ENCODE peak calls at places on chromosomes 11 and 22, in six cellular contexts. F is DND-41, L is glutamatergic neuron, M is coronary artery, K is esophagus squamous epithelium, A is endodermal cell. C is an unnamed sample.
A peak's percentile ranks its signal among the peaks of the same experiment; 100 is the strongest.

GRCh38 chr22:35538801-35539321 is 1.8 kb upstream of the RASD2 start:
- DNase-seq in A (peak; percentile 85), M (no peak), K (no peak), L (peak; percentile 72), F (peak; percentile 35), C (no peak)

GRCh38 chr11:78921517-78921916 is 346.9 kb upstream of the NARS2 start:
- DNase-seq in M (no peak), K (no peak), F (peak; percentile 24), L (peak; percentile 25), A (no peak), C (no peak)

GRCh38 chr11:63017306-63017974 is 1.8 kb upstream of the SLC22A8 start:
- DNase-seq in L (no peak), A (peak; percentile 65), M (no peak), K (no peak), F (no peak), C (no peak)

GRCh38 chr22:20080776-20081654 is 974 bp downstream of the DGCR8 start:
- DNase-seq in M (no peak), F (peak; percentile 33), L (peak; percentile 69), A (peak; percentile 74), K (no peak), C (peak; percentile 42)

GRCh38 chr22:25922141-25922540 is 180.2 kb downstream of the MYO18B start:
- DNase-seq in K (no peak), M (no peak), F (no peak), A (peak; percentile 54), L (no peak), C (no peak)

GRCh38 chr22:29116397-29117123 is 43.7 kb downstream of the KREMEN1 start:
- DNase-seq in L (no peak), K (no peak), F (no peak), M (no peak), A (no peak), C (no peak)

GRCh38 chr22:36297568-36297967 is 44.6 kb downstream of the APOL1 start:
- DNase-seq in F (no peak), A (no peak), L (no peak), K (no peak), M (no peak), C (no peak)

GRCh38 chr22:42356547-42356946 is 75.7 kb downstream of the NFAM1 start:
- DNase-seq in M (no peak), K (no peak), L (no peak), A (no peak), F (no peak), C (no peak)

GRCh38 chr22:48307941-48308340 is 1519.7 kb downstream of the BRD1 start:
- DNase-seq in L (no peak), M (no peak), K (no peak), A (no peak), F (no peak), C (no peak)

GRCh38 chr11:1054143-1055108 is 17.9 kb upstream of the MUC6 start:
- DNase-seq in A (no peak), M (no peak), L (no peak), K (no peak), F (no peak), C (no peak)

GRCh38 chr22:37802310-37803194 is 5.2 kb upstream of the GCAT start:
- DNase-seq in L (peak; percentile 82), M (no peak), A (peak; percentile 90), F (peak; percentile 76), K (no peak), C (no peak)

GRCh38 chr22:47651216-47651987 is 889.0 kb downstream of the TBC1D22A start:
- DNase-seq in K (no peak), A (no peak), M (no peak), F (no peak), L (no peak), C (no peak)

GRCh38 chr22:28034760-28035401 is 115.8 kb upstream of the PITPNB start:
- DNase-seq in F (peak; percentile 89), M (peak; percentile 83), A (peak; percentile 41), K (no peak), L (peak; percentile 57), C (no peak)

DNA sequence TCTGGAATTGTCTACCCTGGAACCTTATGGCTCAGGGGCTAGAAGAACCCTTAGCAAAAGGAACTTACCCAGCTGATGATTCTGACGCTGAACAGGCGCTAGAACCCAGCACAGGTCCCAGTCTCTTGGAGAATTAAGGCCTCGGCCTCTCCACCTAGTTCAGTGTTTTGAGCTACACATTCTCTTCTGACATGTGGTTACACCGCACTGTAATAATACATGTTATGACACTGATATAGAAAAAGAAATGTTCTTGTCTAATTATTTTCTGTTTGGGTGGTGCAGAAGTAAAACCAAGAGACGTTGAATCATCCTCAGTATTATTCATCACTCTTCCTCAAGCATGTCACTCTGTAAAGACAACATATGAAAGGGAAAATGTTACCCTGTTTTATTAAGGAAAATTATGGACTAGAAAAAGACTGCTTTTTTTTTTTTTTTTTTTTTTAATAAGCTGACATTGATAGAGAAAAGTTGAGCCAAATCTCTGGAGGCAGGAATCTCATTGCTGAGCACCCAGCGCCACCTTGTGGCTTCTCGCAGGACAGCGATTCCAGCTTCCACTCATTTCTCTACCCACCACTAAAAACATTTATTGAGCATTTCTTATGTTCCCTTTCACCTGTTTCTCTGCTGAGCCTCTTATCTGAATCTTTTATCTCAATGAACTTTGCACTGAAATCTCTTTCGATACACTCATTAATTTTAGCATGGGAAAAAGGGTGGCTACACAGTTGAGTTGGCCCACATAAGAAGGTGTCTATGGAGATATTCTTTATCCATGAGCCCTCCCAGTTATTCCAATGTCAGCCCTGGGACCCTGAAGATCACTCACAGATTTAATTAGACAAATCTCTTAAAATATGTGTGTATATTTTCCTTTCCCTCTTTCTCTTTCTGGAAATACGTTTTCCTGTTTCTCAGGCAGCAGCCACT is 12.6 kb upstream of the APLNR start:
- DNase-seq in K (no peak), A (peak; percentile 87), F (peak; percentile 61), M (no peak), L (peak; percentile 82), C (no peak)
- TF ChIP-seq CTCF in K (peak; percentile 86), A (peak; percentile 92), F (peak; percentile 94), M (peak; percentile 60), L (peak; percentile 80), C (peak; percentile 94)

GRCh38 chr11:73141309-73142127 is 600 bp downstream of the FCHSD2 start:
- DNase-seq in A (peak; percentile 89), K (no peak), L (peak; percentile 76), M (peak; percentile 89), F (peak; percentile 76), C (peak; percentile 58)
- TF ChIP-seq CTCF in A (no peak), K (no peak), L (no peak), M (no peak), F (no peak), C (no peak)

GRCh38 chr11:109422755-109423113 is 744 bp downstream of the C11orf87 start:
- DNase-seq in F (no peak), K (no peak), A (no peak), M (no peak), L (peak; percentile 33), C (no peak)
- TF ChIP-seq CTCF in F (no peak), K (no peak), A (no peak), M (no peak), L (no peak), C (no peak)

GRCh38 chr11:44351006-44351660 is 41.2 kb upstream of the ALX4 start:
- DNase-seq in F (no peak), M (no peak), K (no peak), L (no peak), A (no peak), C (no peak)
- TF ChIP-seq CTCF in F (no peak), M (no peak), K (no peak), L (no peak), A (no peak), C (no peak)

GRCh38 chr11:66864924-66865697 is 8.2 kb downstream of the LRFN4 start:
- DNase-seq in A (no peak), F (no peak), L (peak; percentile 35), K (no peak), M (no peak), C (no peak)
- TF ChIP-seq CTCF in A (peak; percentile 27), F (no peak), L (no peak), K (no peak), M (no peak), C (no peak)

DNA sequence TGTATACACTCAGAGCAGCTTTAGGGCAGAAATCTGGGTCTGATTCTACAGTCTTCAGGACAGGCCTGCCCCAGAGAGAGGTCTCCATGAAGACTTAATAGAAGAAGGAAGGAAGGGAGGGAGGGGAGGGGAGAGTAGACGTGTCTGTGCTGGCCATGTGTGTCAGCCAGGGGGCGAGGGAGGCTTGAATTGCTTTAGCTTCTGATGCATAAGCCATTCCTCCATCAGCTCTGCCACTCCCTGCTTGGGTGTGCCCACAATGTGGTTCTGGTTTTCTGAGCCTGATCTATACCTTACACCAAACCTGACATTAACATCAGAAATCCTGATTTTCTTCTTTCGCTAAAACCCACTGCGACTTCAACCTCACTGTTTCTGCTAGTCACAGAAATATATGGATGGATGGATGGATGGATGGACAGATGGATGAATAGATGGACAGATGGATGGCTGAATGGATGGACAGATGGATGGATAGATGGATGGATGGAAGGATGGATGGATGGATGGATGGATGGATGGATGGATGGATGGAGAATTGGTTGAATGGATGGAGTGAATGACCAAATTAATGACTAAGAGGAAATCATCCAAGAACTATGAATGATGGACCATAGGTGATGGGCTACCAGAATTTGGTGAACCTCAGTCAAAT is 56.5 kb upstream of the PRDM11 start:
- DNase-seq in L (no peak), K (no peak), A (peak; percentile 78), M (peak; percentile 29), F (peak; percentile 26), C (no peak)
- TF ChIP-seq CTCF in L (no peak), K (no peak), A (peak; percentile 72), M (no peak), F (peak; percentile 37), C (no peak)

GRCh38 chr22:45102896-45103420 is 60.8 kb upstream of the NUP50 start:
- DNase-seq in M (no peak), A (no peak), L (no peak), F (no peak), K (no peak), C (no peak)

GRCh38 chr22:45104313-45104712 is 59.4 kb upstream of the NUP50 start:
- DNase-seq in M (no peak), A (no peak), F (no peak), L (no peak), K (no peak), C (no peak)

GRCh38 chr22:45105281-45105700 is 58.4 kb upstream of the NUP50 start:
- DNase-seq in M (no peak), K (no peak), L (no peak), A (no peak), F (no peak), C (no peak)

GRCh38 chr22:45101828-45102227 is 61.9 kb upstream of the NUP50 start:
- DNase-seq in M (no peak), L (peak; percentile 68), K (no peak), A (peak; percentile 88), F (peak; percentile 42), C (peak; percentile 58)

GRCh38 chr22:45103756-45104155 is 60.0 kb upstream of the NUP50 start:
- DNase-seq in L (no peak), F (no peak), K (no peak), M (no peak), A (no peak), C (no peak)
- TF ChIP-seq CTCF in L (no peak), F (no peak), K (no peak), M (no peak), A (peak; percentile 70), C (no peak)